ENCODE peak calls at places on chromosomes 16 and 17, in six cellular contexts. One of them, this sample, is unnamed.

GRCh38 chr17:39618252-39618913 is 8.4 kb upstream of the PPP1R1B start:
- DNase-seq in cardiac fibroblast: peak
- DNase-seq in hepatic stellate cell: peak
- DNase-seq in ovary: no peak
- DNase-seq in NCI-H1105 treated with DMSO at 0.1 percent for 48 hours: peak
- DNase-seq in Kasumi-1: no peak
- DNase-seq in this sample: no peak

GRCh38 chr17:47239663-47240374 is 13.8 kb upstream of the ITGB3 start:
- DNase-seq in cardiac fibroblast: peak
- DNase-seq in hepatic stellate cell: peak
- DNase-seq in ovary: peak
- DNase-seq in NCI-H1105 treated with DMSO at 0.1 percent for 48 hours: peak
- DNase-seq in Kasumi-1: peak
- DNase-seq in this sample: no peak

GRCh38 chr17:19249681-19250080 is 12.5 kb downstream of the EPN2 start:
- DNase-seq in cardiac fibroblast: no peak
- DNase-seq in hepatic stellate cell: no peak
- DNase-seq in ovary: peak
- DNase-seq in NCI-H1105 treated with DMSO at 0.1 percent for 48 hours: no peak
- DNase-seq in Kasumi-1: no peak
- DNase-seq in this sample: no peak

GRCh38 chr16:19389246-19389645 is 28.4 kb upstream of the TMC5 start:
- DNase-seq in cardiac fibroblast: peak
- DNase-seq in hepatic stellate cell: no peak
- DNase-seq in ovary: no peak
- DNase-seq in NCI-H1105 treated with DMSO at 0.1 percent for 48 hours: peak
- DNase-seq in Kasumi-1: no peak
- DNase-seq in this sample: no peak

GRCh38 chr16:11112723-11113348 is 143.2 kb downstream of the SOCS1 start:
- DNase-seq in cardiac fibroblast: no peak
- DNase-seq in hepatic stellate cell: no peak
- DNase-seq in ovary: no peak
- DNase-seq in NCI-H1105 treated with DMSO at 0.1 percent for 48 hours: peak
- DNase-seq in Kasumi-1: no peak
- DNase-seq in this sample: peak

GRCh38 chr16:88891083-88891482 is 24.6 kb upstream of the PABPN1L start:
- DNase-seq in cardiac fibroblast: no peak
- DNase-seq in hepatic stellate cell: no peak
- DNase-seq in ovary: no peak
- DNase-seq in NCI-H1105 treated with DMSO at 0.1 percent for 48 hours: no peak
- DNase-seq in Kasumi-1: no peak
- DNase-seq in this sample: no peak

GRCh38 chr17:77068915-77069314 is 71.9 kb upstream of the SEC14L1 start:
- DNase-seq in cardiac fibroblast: no peak
- DNase-seq in hepatic stellate cell: no peak
- DNase-seq in ovary: no peak
- DNase-seq in NCI-H1105 treated with DMSO at 0.1 percent for 48 hours: no peak
- DNase-seq in Kasumi-1: no peak
- DNase-seq in this sample: no peak

GRCh38 chr17:28569446-28569845 is 1.9 kb downstream of the PIGS start:
- DNase-seq in cardiac fibroblast: no peak
- DNase-seq in hepatic stellate cell: no peak
- DNase-seq in ovary: no peak
- DNase-seq in NCI-H1105 treated with DMSO at 0.1 percent for 48 hours: no peak
- DNase-seq in Kasumi-1: no peak
- DNase-seq in this sample: no peak

GRCh38 chr17:64498308-64499203 is 1.7 kb upstream of the POLG2 start:
- DNase-seq in cardiac fibroblast: no peak
- DNase-seq in hepatic stellate cell: no peak
- DNase-seq in ovary: no peak
- DNase-seq in NCI-H1105 treated with DMSO at 0.1 percent for 48 hours: peak
- DNase-seq in Kasumi-1: no peak
- DNase-seq in this sample: no peak

GRCh38 chr17:4562000-4562969 is 1.9 kb upstream of the GGT6 start:
- DNase-seq in cardiac fibroblast: no peak
- DNase-seq in hepatic stellate cell: no peak
- DNase-seq in ovary: no peak
- DNase-seq in NCI-H1105 treated with DMSO at 0.1 percent for 48 hours: no peak
- DNase-seq in Kasumi-1: no peak
- DNase-seq in this sample: no peak

GRCh38 chr16:49857423-49858181 is 1.7 kb upstream of the ZNF423 start:
- DNase-seq in cardiac fibroblast: peak
- DNase-seq in hepatic stellate cell: peak
- DNase-seq in ovary: peak
- DNase-seq in NCI-H1105 treated with DMSO at 0.1 percent for 48 hours: peak
- DNase-seq in Kasumi-1: peak
- DNase-seq in this sample: no peak

GRCh38 chr16:59330030-59330670 is 596.0 kb upstream of the GOT2 start:
- DNase-seq in cardiac fibroblast: no peak
- DNase-seq in hepatic stellate cell: no peak
- DNase-seq in ovary: no peak
- DNase-seq in NCI-H1105 treated with DMSO at 0.1 percent for 48 hours: no peak
- DNase-seq in Kasumi-1: no peak
- DNase-seq in this sample: no peak

GRCh38 chr17:77503916-77504651 is 363.3 kb downstream of the SEC14L1 start:
- DNase-seq in cardiac fibroblast: no peak
- DNase-seq in hepatic stellate cell: no peak
- DNase-seq in ovary: no peak
- DNase-seq in NCI-H1105 treated with DMSO at 0.1 percent for 48 hours: no peak
- DNase-seq in Kasumi-1: no peak
- DNase-seq in this sample: no peak

GRCh38 chr17:51817955-51818354 is 340.6 kb downstream of the CA10 start:
- DNase-seq in cardiac fibroblast: no peak
- DNase-seq in hepatic stellate cell: no peak
- DNase-seq in ovary: no peak
- DNase-seq in NCI-H1105 treated with DMSO at 0.1 percent for 48 hours: no peak
- DNase-seq in Kasumi-1: no peak
- DNase-seq in this sample: no peak

GRCh38 chr16:10923650-10924214 is 18.5 kb downstream of the DEXI start:
- DNase-seq in cardiac fibroblast: no peak
- DNase-seq in hepatic stellate cell: no peak
- DNase-seq in ovary: peak
- DNase-seq in NCI-H1105 treated with DMSO at 0.1 percent for 48 hours: no peak
- DNase-seq in Kasumi-1: no peak
- DNase-seq in this sample: no peak

GRCh38 chr16:11627292-11627663 is 40.6 kb upstream of the LITAF start:
- DNase-seq in cardiac fibroblast: no peak
- DNase-seq in hepatic stellate cell: no peak
- DNase-seq in ovary: no peak
- DNase-seq in NCI-H1105 treated with DMSO at 0.1 percent for 48 hours: no peak
- DNase-seq in Kasumi-1: no peak
- DNase-seq in this sample: no peak

GRCh38 chr16:30760577-30761426 is 1.1 kb downstream of the CFAP119 start:
- DNase-seq in cardiac fibroblast: no peak
- DNase-seq in hepatic stellate cell: peak
- DNase-seq in ovary: no peak
- DNase-seq in NCI-H1105 treated with DMSO at 0.1 percent for 48 hours: no peak
- DNase-seq in Kasumi-1: no peak
- DNase-seq in this sample: peak

GRCh38 chr16:50265260-50265659 is 1.1 kb upstream of the ADCY7 start:
- DNase-seq in cardiac fibroblast: no peak
- DNase-seq in hepatic stellate cell: no peak
- DNase-seq in ovary: no peak
- DNase-seq in NCI-H1105 treated with DMSO at 0.1 percent for 48 hours: no peak
- DNase-seq in Kasumi-1: peak
- DNase-seq in this sample: no peak

GRCh38 chr16:609316-609715 is 19.4 kb downstream of the RAB40C start:
- DNase-seq in cardiac fibroblast: no peak
- DNase-seq in hepatic stellate cell: no peak
- DNase-seq in ovary: no peak
- DNase-seq in NCI-H1105 treated with DMSO at 0.1 percent for 48 hours: no peak
- DNase-seq in Kasumi-1: no peak
- DNase-seq in this sample: no peak

GRCh38 chr17:46010597-46011186 is 11.6 kb downstream of the STH start:
- DNase-seq in cardiac fibroblast: no peak
- DNase-seq in hepatic stellate cell: no peak
- DNase-seq in ovary: no peak
- DNase-seq in NCI-H1105 treated with DMSO at 0.1 percent for 48 hours: no peak
- DNase-seq in Kasumi-1: no peak
- DNase-seq in this sample: no peak

GRCh38 chr16:78988361-78988992 is 612.1 kb downstream of the MAF start:
- DNase-seq in cardiac fibroblast: no peak
- DNase-seq in hepatic stellate cell: no peak
- DNase-seq in ovary: no peak
- DNase-seq in NCI-H1105 treated with DMSO at 0.1 percent for 48 hours: no peak
- DNase-seq in Kasumi-1: no peak
- DNase-seq in this sample: no peak

GRCh38 chr17:32335647-32336046 is 6.3 kb downstream of the C17orf75 start:
- DNase-seq in cardiac fibroblast: peak
- DNase-seq in hepatic stellate cell: peak
- DNase-seq in ovary: no peak
- DNase-seq in NCI-H1105 treated with DMSO at 0.1 percent for 48 hours: no peak
- DNase-seq in Kasumi-1: no peak
- DNase-seq in this sample: no peak

GRCh38 chr16:74700206-74701040 is at the start of gene MLKL:
- DNase-seq in cardiac fibroblast: peak
- DNase-seq in hepatic stellate cell: peak
- DNase-seq in ovary: no peak
- DNase-seq in NCI-H1105 treated with DMSO at 0.1 percent for 48 hours: no peak
- DNase-seq in Kasumi-1: peak
- DNase-seq in this sample: peak

GRCh38 chr16:83336630-83337029 is 471.1 kb upstream of the HSBP1 start:
- DNase-seq in cardiac fibroblast: peak
- DNase-seq in hepatic stellate cell: no peak
- DNase-seq in ovary: no peak
- DNase-seq in NCI-H1105 treated with DMSO at 0.1 percent for 48 hours: peak
- DNase-seq in Kasumi-1: no peak
- DNase-seq in this sample: peak

GRCh38 chr17:8430966-8431365 is 4.7 kb upstream of the NDEL1 start:
- DNase-seq in cardiac fibroblast: peak
- DNase-seq in hepatic stellate cell: no peak
- DNase-seq in ovary: peak
- DNase-seq in NCI-H1105 treated with DMSO at 0.1 percent for 48 hours: no peak
- DNase-seq in Kasumi-1: no peak
- DNase-seq in this sample: no peak

GRCh38 chr16:51762081-51762995 is 611.3 kb upstream of the SALL1 start:
- DNase-seq in cardiac fibroblast: peak
- DNase-seq in hepatic stellate cell: peak
- DNase-seq in ovary: peak
- DNase-seq in NCI-H1105 treated with DMSO at 0.1 percent for 48 hours: peak
- DNase-seq in Kasumi-1: peak
- DNase-seq in this sample: peak

GRCh38 chr16:23608194-23608593 is 12.1 kb upstream of the NDUFAB1 start:
- DNase-seq in cardiac fibroblast: peak
- DNase-seq in hepatic stellate cell: peak
- DNase-seq in ovary: no peak
- DNase-seq in NCI-H1105 treated with DMSO at 0.1 percent for 48 hours: no peak
- DNase-seq in Kasumi-1: no peak
- DNase-seq in this sample: no peak

This sample was measured in NCI-H526 treated with DMSO at 0.1 percent for 48 hours.